ENCODE peak calls at places on chromosomes 11 and 22, in five cellular contexts. H is CD8-positive, alpha-beta memory T cell; M is NB4; T is AG08395; S is T-helper 9 cell. A is an unnamed sample.

GRCh38 chr11:2827256-2827655 is 58.3 kb downstream of the CDKN1C start:
- DNase-seq in T (no peak), M (peak; percentile 49), S (no peak), H (no peak), A (no peak)

GRCh38 chr11:95788921-95789505 is 569 bp downstream of the FAM76B start:
- DNase-seq in S (peak; percentile 19), T (peak; percentile 38), M (peak; percentile 66), H (no peak), A (no peak)

GRCh38 chr11:93775289-93775688 is 8.8 kb upstream of the MED17 start:
- DNase-seq in S (no peak), M (peak; percentile 43), H (no peak), T (no peak), A (no peak)

GRCh38 chr22:30882181-30882771 is 86.3 kb downstream of the MORC2 start:
- DNase-seq in H (no peak), T (no peak), M (no peak), S (no peak), A (no peak)

GRCh38 chr22:46984751-46985506 is 222.5 kb downstream of the TBC1D22A start:
- DNase-seq in T (peak; percentile 93), M (no peak), H (no peak), S (no peak), A (no peak)

GRCh38 chr11:90476442-90477007 is 253.7 kb upstream of the CHORDC1 start:
- DNase-seq in M (peak; percentile 71), S (no peak), T (no peak), H (no peak), A (no peak)

GRCh38 chr11:32561835-32562234 is 21.8 kb upstream of the EIF3M start:
- DNase-seq in H (no peak), T (no peak), M (no peak), S (no peak), A (no peak)

GRCh38 chr22:48209473-48210271 is 1447.2 kb downstream of the TBC1D22A start:
- DNase-seq in T (no peak), M (no peak), H (no peak), S (no peak), A (peak; percentile 5)

GRCh38 chr11:40241524-40242037 is 1217.9 kb downstream of the LRRC4C start:
- DNase-seq in T (no peak), H (no peak), S (no peak), M (no peak), A (no peak)

GRCh38 chr11:131910491-131911387 is 540.3 kb downstream of the NTM start:
- DNase-seq in T (peak; percentile 43), H (no peak), S (no peak), M (no peak), A (no peak)

GRCh38 chr11:33687733-33688479 is 12.7 kb downstream of the C11orf91 start:
- DNase-seq in M (peak; percentile 67), H (no peak), S (no peak), T (peak; percentile 70), A (no peak)

A was measured in memory B cell.